ENCODE peak calls at places on chromosomes 1 and 21, in six cellular contexts. One of them, this sample, is unnamed.

GRCh38 chr21:16708431-16708830 is 804.4 kb upstream of the CXADR start:
- DNase-seq in fibroblast of lung: peak
- DNase-seq in CD8-positive, alpha-beta T cell: no peak
- DNase-seq in naive thymus-derived CD4-positive, alpha-beta T cell: no peak
- DNase-seq in astrocyte of the spinal cord: peak
- DNase-seq in mammary epithelial cell: no peak
- DNase-seq in this sample: no peak

GRCh38 chr1:88126467-88126866 is 557.6 kb upstream of the PKN2 start:
- DNase-seq in CD8-positive, alpha-beta T cell: no peak
- DNase-seq in naive thymus-derived CD4-positive, alpha-beta T cell: no peak
- DNase-seq in astrocyte of the spinal cord: no peak
- DNase-seq in mammary epithelial cell: no peak
- DNase-seq in fibroblast of lung: no peak
- DNase-seq in this sample: no peak

GRCh38 chr1:113073457-113073950 is 506 bp downstream of the LRIG2 start:
- DNase-seq in fibroblast of lung: peak
- DNase-seq in mammary epithelial cell: no peak
- DNase-seq in CD8-positive, alpha-beta T cell: no peak
- DNase-seq in astrocyte of the spinal cord: peak
- DNase-seq in naive thymus-derived CD4-positive, alpha-beta T cell: no peak
- DNase-seq in this sample: peak

GRCh38 chr21:27590271-27590670 is 623.4 kb upstream of the ADAMTS5 start:
- DNase-seq in fibroblast of lung: no peak
- DNase-seq in naive thymus-derived CD4-positive, alpha-beta T cell: no peak
- DNase-seq in mammary epithelial cell: no peak
- DNase-seq in astrocyte of the spinal cord: peak
- DNase-seq in CD8-positive, alpha-beta T cell: no peak
- DNase-seq in this sample: peak

GRCh38 chr1:37851782-37852210 is 7.6 kb downstream of the MTF1 start:
- DNase-seq in naive thymus-derived CD4-positive, alpha-beta T cell: no peak
- DNase-seq in CD8-positive, alpha-beta T cell: no peak
- DNase-seq in astrocyte of the spinal cord: no peak
- DNase-seq in fibroblast of lung: peak
- DNase-seq in mammary epithelial cell: no peak
- DNase-seq in this sample: no peak

GRCh38 chr1:54480201-54480848 is 67.7 kb upstream of the ACOT11 start:
- DNase-seq in mammary epithelial cell: no peak
- DNase-seq in CD8-positive, alpha-beta T cell: no peak
- DNase-seq in astrocyte of the spinal cord: no peak
- DNase-seq in naive thymus-derived CD4-positive, alpha-beta T cell: no peak
- DNase-seq in fibroblast of lung: no peak
- DNase-seq in this sample: no peak

GRCh38 chr1:108327534-108328462 is 83.9 kb upstream of the NBPF4 start:
- DNase-seq in naive thymus-derived CD4-positive, alpha-beta T cell: no peak
- DNase-seq in fibroblast of lung: no peak
- DNase-seq in CD8-positive, alpha-beta T cell: no peak
- DNase-seq in astrocyte of the spinal cord: no peak
- DNase-seq in mammary epithelial cell: no peak
- DNase-seq in this sample: peak

GRCh38 chr1:96306809-96307208 is 414.8 kb upstream of the PTBP2 start:
- DNase-seq in mammary epithelial cell: peak
- DNase-seq in CD8-positive, alpha-beta T cell: no peak
- DNase-seq in astrocyte of the spinal cord: peak
- DNase-seq in fibroblast of lung: peak
- DNase-seq in naive thymus-derived CD4-positive, alpha-beta T cell: no peak
- DNase-seq in this sample: peak

GRCh38 chr1:198904356-198904755 is 265.5 kb downstream of the PTPRC start:
- DNase-seq in fibroblast of lung: peak
- DNase-seq in astrocyte of the spinal cord: no peak
- DNase-seq in naive thymus-derived CD4-positive, alpha-beta T cell: no peak
- DNase-seq in mammary epithelial cell: peak
- DNase-seq in CD8-positive, alpha-beta T cell: no peak
- DNase-seq in this sample: peak

GRCh38 chr1:197618065-197618464 is 157.2 kb downstream of the DENND1B start:
- DNase-seq in fibroblast of lung: peak
- DNase-seq in astrocyte of the spinal cord: peak
- DNase-seq in mammary epithelial cell: no peak
- DNase-seq in CD8-positive, alpha-beta T cell: no peak
- DNase-seq in naive thymus-derived CD4-positive, alpha-beta T cell: no peak
- DNase-seq in this sample: no peak

GRCh38 chr1:93874025-93874651 is 4.9 kb downstream of the DNTTIP2 start:
- DNase-seq in CD8-positive, alpha-beta T cell: no peak
- DNase-seq in fibroblast of lung: peak
- DNase-seq in naive thymus-derived CD4-positive, alpha-beta T cell: no peak
- DNase-seq in astrocyte of the spinal cord: peak
- DNase-seq in mammary epithelial cell: peak
- DNase-seq in this sample: peak

GRCh38 chr1:172086137-172086536 is 244.8 kb downstream of the DNM3 start:
- DNase-seq in fibroblast of lung: no peak
- DNase-seq in CD8-positive, alpha-beta T cell: no peak
- DNase-seq in astrocyte of the spinal cord: no peak
- DNase-seq in naive thymus-derived CD4-positive, alpha-beta T cell: no peak
- DNase-seq in mammary epithelial cell: no peak
- DNase-seq in this sample: no peak

GRCh38 chr1:175262646-175263045 is 70.1 kb upstream of the KIAA0040 start:
- DNase-seq in CD8-positive, alpha-beta T cell: no peak
- DNase-seq in fibroblast of lung: no peak
- DNase-seq in naive thymus-derived CD4-positive, alpha-beta T cell: no peak
- DNase-seq in mammary epithelial cell: peak
- DNase-seq in astrocyte of the spinal cord: no peak
- DNase-seq in this sample: peak

GRCh38 chr1:169108897-169109560 is 2.5 kb downstream of the ATP1B1 start:
- DNase-seq in astrocyte of the spinal cord: no peak
- DNase-seq in fibroblast of lung: no peak
- DNase-seq in CD8-positive, alpha-beta T cell: no peak
- DNase-seq in naive thymus-derived CD4-positive, alpha-beta T cell: no peak
- DNase-seq in mammary epithelial cell: no peak
- DNase-seq in this sample: peak

GRCh38 chr1:226457307-226457712 is 49.4 kb upstream of the PARP1 start:
- DNase-seq in astrocyte of the spinal cord: no peak
- DNase-seq in CD8-positive, alpha-beta T cell: peak
- DNase-seq in naive thymus-derived CD4-positive, alpha-beta T cell: peak
- DNase-seq in mammary epithelial cell: no peak
- DNase-seq in fibroblast of lung: no peak
- DNase-seq in this sample: no peak

GRCh38 chr1:171110485-171111340 is 20.0 kb downstream of the FMO3 start:
- DNase-seq in naive thymus-derived CD4-positive, alpha-beta T cell: no peak
- DNase-seq in astrocyte of the spinal cord: no peak
- DNase-seq in mammary epithelial cell: no peak
- DNase-seq in fibroblast of lung: peak
- DNase-seq in CD8-positive, alpha-beta T cell: no peak
- DNase-seq in this sample: no peak

GRCh38 chr1:51616490-51616889 is 402 bp upstream of the OSBPL9 start:
- DNase-seq in astrocyte of the spinal cord: no peak
- DNase-seq in naive thymus-derived CD4-positive, alpha-beta T cell: no peak
- DNase-seq in CD8-positive, alpha-beta T cell: no peak
- DNase-seq in fibroblast of lung: no peak
- DNase-seq in mammary epithelial cell: no peak
- DNase-seq in this sample: no peak

GRCh38 chr21:44199448-44199847 is 41.3 kb downstream of the ICOSLG start:
- DNase-seq in naive thymus-derived CD4-positive, alpha-beta T cell: no peak
- DNase-seq in mammary epithelial cell: no peak
- DNase-seq in CD8-positive, alpha-beta T cell: no peak
- DNase-seq in fibroblast of lung: no peak
- DNase-seq in astrocyte of the spinal cord: no peak
- DNase-seq in this sample: peak

GRCh38 chr1:17566892-17567291 is 27.4 kb downstream of the ARHGEF10L start:
- DNase-seq in naive thymus-derived CD4-positive, alpha-beta T cell: no peak
- DNase-seq in CD8-positive, alpha-beta T cell: no peak
- DNase-seq in fibroblast of lung: no peak
- DNase-seq in astrocyte of the spinal cord: no peak
- DNase-seq in mammary epithelial cell: no peak
- DNase-seq in this sample: no peak

GRCh38 chr1:112337028-112337531 is 58.9 kb upstream of the CTTNBP2NL start:
- DNase-seq in CD8-positive, alpha-beta T cell: no peak
- DNase-seq in mammary epithelial cell: peak
- DNase-seq in fibroblast of lung: peak
- DNase-seq in naive thymus-derived CD4-positive, alpha-beta T cell: no peak
- DNase-seq in astrocyte of the spinal cord: no peak
- DNase-seq in this sample: peak

GRCh38 chr1:161098161-161099068 is at the start of gene KLHDC9:
- DNase-seq in astrocyte of the spinal cord: peak
- DNase-seq in naive thymus-derived CD4-positive, alpha-beta T cell: peak
- DNase-seq in mammary epithelial cell: peak
- DNase-seq in fibroblast of lung: peak
- DNase-seq in CD8-positive, alpha-beta T cell: peak
- DNase-seq in this sample: peak

GRCh38 chr1:58572691-58573090 is 4.4 kb downstream of the TACSTD2 start:
- DNase-seq in CD8-positive, alpha-beta T cell: no peak
- DNase-seq in mammary epithelial cell: peak
- DNase-seq in fibroblast of lung: no peak
- DNase-seq in astrocyte of the spinal cord: no peak
- DNase-seq in naive thymus-derived CD4-positive, alpha-beta T cell: no peak
- DNase-seq in this sample: peak

GRCh38 chr1:239224100-239224499 is 162.3 kb upstream of the CHRM3 start:
- DNase-seq in fibroblast of lung: no peak
- DNase-seq in CD8-positive, alpha-beta T cell: no peak
- DNase-seq in astrocyte of the spinal cord: no peak
- DNase-seq in mammary epithelial cell: no peak
- DNase-seq in naive thymus-derived CD4-positive, alpha-beta T cell: no peak
- DNase-seq in this sample: no peak

GRCh38 chr1:156945881-156946661 is 25.6 kb downstream of the LRRC71 start:
- DNase-seq in CD8-positive, alpha-beta T cell: no peak
- DNase-seq in fibroblast of lung: no peak
- DNase-seq in astrocyte of the spinal cord: peak
- DNase-seq in naive thymus-derived CD4-positive, alpha-beta T cell: no peak
- DNase-seq in mammary epithelial cell: peak
- DNase-seq in this sample: peak

GRCh38 chr1:111030590-111030989 is 66.9 kb upstream of the LRIF1 start:
- DNase-seq in astrocyte of the spinal cord: peak
- DNase-seq in naive thymus-derived CD4-positive, alpha-beta T cell: peak
- DNase-seq in mammary epithelial cell: peak
- DNase-seq in fibroblast of lung: peak
- DNase-seq in CD8-positive, alpha-beta T cell: peak
- DNase-seq in this sample: peak

GRCh38 chr1:37945743-37946702 is 830 bp downstream of the INPP5B start:
- DNase-seq in fibroblast of lung: peak
- DNase-seq in CD8-positive, alpha-beta T cell: no peak
- DNase-seq in naive thymus-derived CD4-positive, alpha-beta T cell: no peak
- DNase-seq in astrocyte of the spinal cord: peak
- DNase-seq in mammary epithelial cell: no peak
- DNase-seq in this sample: no peak

GRCh38 chr1:46757256-46757955 is 38.5 kb upstream of the EFCAB14 start:
- DNase-seq in astrocyte of the spinal cord: no peak
- DNase-seq in mammary epithelial cell: peak
- DNase-seq in fibroblast of lung: no peak
- DNase-seq in CD8-positive, alpha-beta T cell: no peak
- DNase-seq in naive thymus-derived CD4-positive, alpha-beta T cell: no peak
- DNase-seq in this sample: peak

GRCh38 chr1:41122851-41123518 is 101.5 kb upstream of the SLFNL1 start:
- DNase-seq in astrocyte of the spinal cord: peak
- DNase-seq in mammary epithelial cell: peak
- DNase-seq in naive thymus-derived CD4-positive, alpha-beta T cell: no peak
- DNase-seq in CD8-positive, alpha-beta T cell: no peak
- DNase-seq in fibroblast of lung: peak
- DNase-seq in this sample: peak

GRCh38 chr1:107842241-107842640 is 122.7 kb downstream of the VAV3 start:
- DNase-seq in fibroblast of lung: no peak
- DNase-seq in mammary epithelial cell: peak
- DNase-seq in CD8-positive, alpha-beta T cell: no peak
- DNase-seq in naive thymus-derived CD4-positive, alpha-beta T cell: no peak
- DNase-seq in astrocyte of the spinal cord: no peak
- DNase-seq in this sample: peak

GRCh38 chr1:85202092-85202863 is 1.5 kb upstream of the SYDE2 start:
- DNase-seq in naive thymus-derived CD4-positive, alpha-beta T cell: no peak
- DNase-seq in CD8-positive, alpha-beta T cell: no peak
- DNase-seq in mammary epithelial cell: peak
- DNase-seq in astrocyte of the spinal cord: peak
- DNase-seq in fibroblast of lung: no peak
- DNase-seq in this sample: peak
- H3K4me3 ChIP-seq in naive thymus-derived CD4-positive, alpha-beta T cell: peak
- H3K4me3 ChIP-seq in CD8-positive, alpha-beta T cell: peak
- H3K4me3 ChIP-seq in mammary epithelial cell: peak
- H3K4me3 ChIP-seq in astrocyte of the spinal cord: peak
- H3K4me3 ChIP-seq in fibroblast of lung: peak
- H3K4me3 ChIP-seq in this sample: peak

GRCh38 chr1:19812875-19813650 is 2.0 kb downstream of the RNF186 start:
- DNase-seq in astrocyte of the spinal cord: no peak
- DNase-seq in fibroblast of lung: no peak
- DNase-seq in naive thymus-derived CD4-positive, alpha-beta T cell: no peak
- DNase-seq in CD8-positive, alpha-beta T cell: no peak
- DNase-seq in mammary epithelial cell: no peak
- DNase-seq in this sample: no peak
- H3K4me3 ChIP-seq in astrocyte of the spinal cord: no peak
- H3K4me3 ChIP-seq in fibroblast of lung: no peak
- H3K4me3 ChIP-seq in naive thymus-derived CD4-positive, alpha-beta T cell: no peak
- H3K4me3 ChIP-seq in CD8-positive, alpha-beta T cell: no peak
- H3K4me3 ChIP-seq in mammary epithelial cell: no peak
- H3K4me3 ChIP-seq in this sample: no peak

GRCh38 chr1:3915551-3916121 is 15.6 kb upstream of the C1orf174 start:
- DNase-seq in mammary epithelial cell: no peak
- DNase-seq in naive thymus-derived CD4-positive, alpha-beta T cell: no peak
- DNase-seq in astrocyte of the spinal cord: no peak
- DNase-seq in CD8-positive, alpha-beta T cell: no peak
- DNase-seq in fibroblast of lung: no peak
- DNase-seq in this sample: no peak
- H3K4me3 ChIP-seq in mammary epithelial cell: no peak
- H3K4me3 ChIP-seq in naive thymus-derived CD4-positive, alpha-beta T cell: no peak
- H3K4me3 ChIP-seq in astrocyte of the spinal cord: no peak
- H3K4me3 ChIP-seq in CD8-positive, alpha-beta T cell: no peak
- H3K4me3 ChIP-seq in fibroblast of lung: no peak
- H3K4me3 ChIP-seq in this sample: no peak

GRCh38 chr1:208117817-208118216 is 126.4 kb downstream of the PLXNA2 start:
- DNase-seq in fibroblast of lung: no peak
- DNase-seq in naive thymus-derived CD4-positive, alpha-beta T cell: no peak
- DNase-seq in mammary epithelial cell: no peak
- DNase-seq in CD8-positive, alpha-beta T cell: no peak
- DNase-seq in astrocyte of the spinal cord: no peak
- DNase-seq in this sample: no peak
- H3K4me3 ChIP-seq in fibroblast of lung: no peak
- H3K4me3 ChIP-seq in naive thymus-derived CD4-positive, alpha-beta T cell: no peak
- H3K4me3 ChIP-seq in mammary epithelial cell: no peak
- H3K4me3 ChIP-seq in CD8-positive, alpha-beta T cell: no peak
- H3K4me3 ChIP-seq in astrocyte of the spinal cord: no peak
- H3K4me3 ChIP-seq in this sample: no peak

GRCh38 chr1:24744911-24745710 is at the start of gene CLIC4:
- DNase-seq in naive thymus-derived CD4-positive, alpha-beta T cell: peak
- DNase-seq in mammary epithelial cell: peak
- DNase-seq in fibroblast of lung: peak
- DNase-seq in CD8-positive, alpha-beta T cell: peak
- DNase-seq in astrocyte of the spinal cord: peak
- DNase-seq in this sample: peak

GRCh38 chr1:24749886-24750285 is 4.6 kb downstream of the CLIC4 start:
- DNase-seq in CD8-positive, alpha-beta T cell: no peak
- DNase-seq in astrocyte of the spinal cord: no peak
- DNase-seq in naive thymus-derived CD4-positive, alpha-beta T cell: no peak
- DNase-seq in mammary epithelial cell: no peak
- DNase-seq in fibroblast of lung: no peak
- DNase-seq in this sample: no peak

GRCh38 chr1:24745711-24746582 is 700 bp downstream of the CLIC4 start:
- DNase-seq in fibroblast of lung: peak
- DNase-seq in mammary epithelial cell: peak
- DNase-seq in naive thymus-derived CD4-positive, alpha-beta T cell: no peak
- DNase-seq in CD8-positive, alpha-beta T cell: no peak
- DNase-seq in astrocyte of the spinal cord: peak
- DNase-seq in this sample: peak

GRCh38 chr1:24749257-24749656 is 4.0 kb downstream of the CLIC4 start:
- DNase-seq in fibroblast of lung: no peak
- DNase-seq in naive thymus-derived CD4-positive, alpha-beta T cell: no peak
- DNase-seq in mammary epithelial cell: no peak
- DNase-seq in CD8-positive, alpha-beta T cell: no peak
- DNase-seq in astrocyte of the spinal cord: no peak
- DNase-seq in this sample: no peak

GRCh38 chr1:24748191-24749121 is 3.2 kb downstream of the CLIC4 start:
- DNase-seq in CD8-positive, alpha-beta T cell: no peak
- DNase-seq in astrocyte of the spinal cord: no peak
- DNase-seq in naive thymus-derived CD4-positive, alpha-beta T cell: no peak
- DNase-seq in fibroblast of lung: no peak
- DNase-seq in mammary epithelial cell: no peak
- DNase-seq in this sample: no peak
- H3K4me3 ChIP-seq in CD8-positive, alpha-beta T cell: no peak
- H3K4me3 ChIP-seq in astrocyte of the spinal cord: peak
- H3K4me3 ChIP-seq in naive thymus-derived CD4-positive, alpha-beta T cell: no peak
- H3K4me3 ChIP-seq in fibroblast of lung: peak
- H3K4me3 ChIP-seq in mammary epithelial cell: no peak
- H3K4me3 ChIP-seq in this sample: no peak

This sample was measured in PC-3.